ENCODE peak calls at places on chromosome 1, in ten cellular contexts. K is CD4-positive, CD25-positive, alpha-beta regulatory T cell; J is HT1080; M is NCI-H2081; H is dorsolateral prefrontal cortex; S is omental fat pad; A is cardiac muscle cell; G is iris pigment epithelial cell; E is activated gamma-delta T cell treated with Interleukin-2 at 50 U/mL for 16 hours; T is WTC11. O is an unnamed sample.

GRCh38 chr1:229119161-229119560 is 151.8 kb upstream of the RAB4A start:
- DNase-seq in A (no peak), G (no peak), E (no peak), M (no peak), S (no peak), J (no peak), T (no peak), H (no peak), K (no peak), O (no peak)

GRCh38 chr1:188325211-188325610 is 1496.5 kb downstream of the PLA2G4A start:
- DNase-seq in S (no peak), J (no peak), H (no peak), G (no peak), M (no peak), E (no peak), T (no peak), K (no peak), A (no peak), O (no peak)

GRCh38 chr1:162175393-162175792 is 105.9 kb downstream of the NOS1AP start:
- DNase-seq in T (no peak), J (no peak), G (no peak), E (no peak), S (no peak), K (no peak), A (peak), H (no peak), M (no peak), O (no peak)

GRCh38 chr1:11384170-11384554 is 94.8 kb upstream of the DISP3 start:
- DNase-seq in M (no peak), S (no peak), H (no peak), G (peak), T (no peak), J (peak), K (peak), E (no peak), A (no peak), O (no peak)

GRCh38 chr1:11856698-11857097 is 2.0 kb downstream of the NPPB start:
- DNase-seq in S (no peak), K (no peak), M (no peak), H (no peak), E (no peak), A (no peak), J (no peak), G (no peak), T (no peak), O (no peak)

GRCh38 chr1:202154766-202155477 is 5.5 kb downstream of the PTPN7 start:
- DNase-seq in G (peak), K (peak), S (no peak), M (peak), T (peak), H (peak), A (peak), E (peak), J (peak), O (peak)

GRCh38 chr1:229033480-229033879 is 237.4 kb upstream of the RAB4A start:
- DNase-seq in G (no peak), H (no peak), K (no peak), J (no peak), A (no peak), E (no peak), T (no peak), S (no peak), M (no peak), O (no peak)

GRCh38 chr1:240073097-240073496 is 18.6 kb upstream of the FMN2 start:
- DNase-seq in M (no peak), G (no peak), K (no peak), S (no peak), T (no peak), H (no peak), E (no peak), A (no peak), J (no peak), O (no peak)

GRCh38 chr1:53071167-53071865 is 9.3 kb downstream of the PODN start:
- DNase-seq in G (no peak), H (peak), S (peak), T (peak), M (no peak), E (no peak), J (no peak), K (no peak), A (no peak), O (no peak)

GRCh38 chr1:12075195-12076114 is 12.4 kb downstream of the TNFRSF8 start:
- DNase-seq in J (peak), T (no peak), H (no peak), A (peak), G (peak), K (no peak), E (no peak), M (no peak), S (peak), O (no peak)

GRCh38 chr1:31703431-31704260 is at the start of gene COL16A1:
- DNase-seq in M (peak), G (peak), J (no peak), K (no peak), E (no peak), S (no peak), T (peak), A (peak), H (peak), O (no peak)

GRCh38 chr1:187476671-187477070 is 647.9 kb downstream of the PLA2G4A start:
- DNase-seq in T (no peak), K (no peak), J (no peak), A (peak), E (no peak), H (no peak), S (no peak), M (peak), G (peak), O (no peak)

GRCh38 chr1:3060601-3061551 is 8.1 kb upstream of the PRDM16 start:
- DNase-seq in K (no peak), H (peak), S (no peak), J (no peak), E (no peak), T (no peak), G (peak), A (no peak), M (no peak), O (no peak)

GRCh38 chr1:30088594-30089556 is 634.5 kb downstream of the MATN1 start:
- DNase-seq in G (peak), K (no peak), H (no peak), E (no peak), J (no peak), T (no peak), M (peak), A (peak), S (no peak), O (no peak)

GRCh38 chr1:183841950-183842816 is 37.3 kb downstream of the RGL1 start:
- DNase-seq in S (no peak), A (peak), H (no peak), M (peak), J (peak), K (peak), E (no peak), T (no peak), G (peak), O (no peak)

GRCh38 chr1:229221106-229222019 is 49.5 kb upstream of the RAB4A start:
- DNase-seq in H (no peak), T (no peak), G (peak), J (no peak), A (no peak), S (no peak), K (no peak), M (peak), E (no peak), O (no peak)

GRCh38 chr1:84253891-84254290 is 47.6 kb upstream of the SAMD13 start:
- DNase-seq in K (no peak), T (no peak), H (peak), A (no peak), S (no peak), M (no peak), E (no peak), J (peak), G (peak), O (no peak)

O was measured in GDM1.